ENCODE peak calls at places on chromosomes 13 and 19, in nine cellular contexts. One of them, this sample, is unnamed.

GRCh38 chr19:14182481-14182880 is 23.5 kb downstream of the ADGRL1 start:
- DNase-seq in OCI-LY7: no peak
- DNase-seq in tibial nerve: no peak
- DNase-seq in substantia nigra: no peak
- DNase-seq in fibroblast of lung: no peak
- DNase-seq in body of pancreas: no peak
- DNase-seq in tibial artery: no peak
- DNase-seq in CD4-positive, alpha-beta memory T cell: no peak
- DNase-seq in PC-3: no peak
- DNase-seq in this sample: no peak

GRCh38 chr19:4678881-4679379 is 8.8 kb upstream of the MYDGF start:
- DNase-seq in tibial nerve: no peak
- DNase-seq in substantia nigra: no peak
- DNase-seq in tibial artery: no peak
- DNase-seq in CD4-positive, alpha-beta memory T cell: no peak
- DNase-seq in OCI-LY7: peak
- DNase-seq in fibroblast of lung: peak
- DNase-seq in body of pancreas: no peak
- DNase-seq in PC-3: peak
- DNase-seq in this sample: no peak

GRCh38 chr19:5271145-5271544 is 69.5 kb downstream of the PTPRS start:
- DNase-seq in OCI-LY7: no peak
- DNase-seq in fibroblast of lung: no peak
- DNase-seq in CD4-positive, alpha-beta memory T cell: no peak
- DNase-seq in PC-3: peak
- DNase-seq in tibial artery: no peak
- DNase-seq in body of pancreas: no peak
- DNase-seq in tibial nerve: no peak
- DNase-seq in substantia nigra: no peak
- DNase-seq in this sample: no peak

GRCh38 chr19:22814124-22814523 is 18.0 kb upstream of the ZNF723 start:
- DNase-seq in fibroblast of lung: no peak
- DNase-seq in substantia nigra: no peak
- DNase-seq in PC-3: no peak
- DNase-seq in CD4-positive, alpha-beta memory T cell: no peak
- DNase-seq in tibial nerve: no peak
- DNase-seq in tibial artery: no peak
- DNase-seq in OCI-LY7: no peak
- DNase-seq in body of pancreas: no peak
- DNase-seq in this sample: no peak

GRCh38 chr19:34461375-34462100 is 20.0 kb upstream of the WTIP start:
- DNase-seq in body of pancreas: no peak
- DNase-seq in PC-3: no peak
- DNase-seq in OCI-LY7: no peak
- DNase-seq in tibial nerve: no peak
- DNase-seq in substantia nigra: no peak
- DNase-seq in CD4-positive, alpha-beta memory T cell: no peak
- DNase-seq in tibial artery: no peak
- DNase-seq in fibroblast of lung: peak
- DNase-seq in this sample: no peak

GRCh38 chr19:39705578-39706188 is 1.4 kb downstream of the LGALS14 start:
- DNase-seq in PC-3: no peak
- DNase-seq in body of pancreas: no peak
- DNase-seq in tibial artery: no peak
- DNase-seq in fibroblast of lung: no peak
- DNase-seq in tibial nerve: no peak
- DNase-seq in substantia nigra: no peak
- DNase-seq in OCI-LY7: no peak
- DNase-seq in CD4-positive, alpha-beta memory T cell: peak
- DNase-seq in this sample: no peak

GRCh38 chr13:50679321-50679720 is 164.2 kb downstream of the DLEU7 start:
- DNase-seq in tibial nerve: no peak
- DNase-seq in CD4-positive, alpha-beta memory T cell: no peak
- DNase-seq in tibial artery: no peak
- DNase-seq in fibroblast of lung: peak
- DNase-seq in PC-3: no peak
- DNase-seq in substantia nigra: no peak
- DNase-seq in OCI-LY7: no peak
- DNase-seq in body of pancreas: no peak
- DNase-seq in this sample: no peak

GRCh38 chr13:73307481-73307880 is 248.7 kb downstream of the KLF5 start:
- DNase-seq in OCI-LY7: no peak
- DNase-seq in CD4-positive, alpha-beta memory T cell: no peak
- DNase-seq in fibroblast of lung: no peak
- DNase-seq in body of pancreas: no peak
- DNase-seq in PC-3: peak
- DNase-seq in tibial nerve: no peak
- DNase-seq in substantia nigra: no peak
- DNase-seq in tibial artery: no peak
- DNase-seq in this sample: no peak

GRCh38 chr19:22603518-22604440 is 30.3 kb upstream of the ZNF492 start:
- DNase-seq in PC-3: no peak
- DNase-seq in OCI-LY7: no peak
- DNase-seq in tibial artery: no peak
- DNase-seq in fibroblast of lung: no peak
- DNase-seq in CD4-positive, alpha-beta memory T cell: no peak
- DNase-seq in body of pancreas: no peak
- DNase-seq in substantia nigra: no peak
- DNase-seq in tibial nerve: no peak
- DNase-seq in this sample: no peak

GRCh38 chr13:74895042-74895811 is 586.7 kb downstream of the TBC1D4 start:
- DNase-seq in PC-3: no peak
- DNase-seq in fibroblast of lung: no peak
- DNase-seq in tibial artery: no peak
- DNase-seq in body of pancreas: no peak
- DNase-seq in substantia nigra: no peak
- DNase-seq in CD4-positive, alpha-beta memory T cell: no peak
- DNase-seq in tibial nerve: no peak
- DNase-seq in OCI-LY7: no peak
- DNase-seq in this sample: no peak

GRCh38 chr13:48853381-48854102 is 122.2 kb upstream of the FNDC3A start:
- DNase-seq in OCI-LY7: no peak
- DNase-seq in PC-3: no peak
- DNase-seq in CD4-positive, alpha-beta memory T cell: no peak
- DNase-seq in tibial artery: no peak
- DNase-seq in fibroblast of lung: peak
- DNase-seq in substantia nigra: no peak
- DNase-seq in tibial nerve: no peak
- DNase-seq in body of pancreas: peak
- DNase-seq in this sample: no peak

GRCh38 chr13:44045179-44045562 is 165.5 kb downstream of the LACC1 start:
- DNase-seq in tibial artery: no peak
- DNase-seq in CD4-positive, alpha-beta memory T cell: no peak
- DNase-seq in substantia nigra: no peak
- DNase-seq in tibial nerve: no peak
- DNase-seq in body of pancreas: peak
- DNase-seq in PC-3: no peak
- DNase-seq in fibroblast of lung: no peak
- DNase-seq in OCI-LY7: no peak
- DNase-seq in this sample: no peak

GRCh38 chr19:43432866-43433673 is 18.4 kb downstream of the TEX101 start:
- DNase-seq in OCI-LY7: peak
- DNase-seq in body of pancreas: peak
- DNase-seq in PC-3: peak
- DNase-seq in fibroblast of lung: peak
- DNase-seq in CD4-positive, alpha-beta memory T cell: peak
- DNase-seq in tibial artery: no peak
- DNase-seq in substantia nigra: no peak
- DNase-seq in tibial nerve: no peak
- DNase-seq in this sample: no peak

GRCh38 chr19:35468637-35469036 is 20.6 kb downstream of the FFAR2 start:
- DNase-seq in tibial nerve: no peak
- DNase-seq in body of pancreas: peak
- DNase-seq in CD4-positive, alpha-beta memory T cell: peak
- DNase-seq in OCI-LY7: peak
- DNase-seq in tibial artery: no peak
- DNase-seq in substantia nigra: no peak
- DNase-seq in PC-3: peak
- DNase-seq in fibroblast of lung: no peak
- DNase-seq in this sample: no peak

GRCh38 chr19:1226522-1227312 is 11.1 kb downstream of the CBARP start:
- DNase-seq in OCI-LY7: no peak
- DNase-seq in PC-3: no peak
- DNase-seq in body of pancreas: no peak
- DNase-seq in tibial nerve: no peak
- DNase-seq in tibial artery: no peak
- DNase-seq in fibroblast of lung: no peak
- DNase-seq in substantia nigra: no peak
- DNase-seq in CD4-positive, alpha-beta memory T cell: no peak
- DNase-seq in this sample: no peak
- H3K27ac ChIP-seq in OCI-LY7: no peak
- H3K27ac ChIP-seq in PC-3: no peak
- H3K27ac ChIP-seq in body of pancreas: no peak
- H3K27ac ChIP-seq in tibial nerve: peak
- H3K27ac ChIP-seq in tibial artery: no peak
- H3K27ac ChIP-seq in fibroblast of lung: no peak
- H3K27ac ChIP-seq in substantia nigra: no peak
- H3K27ac ChIP-seq in CD4-positive, alpha-beta memory T cell: no peak
- H3K27ac ChIP-seq in this sample: no peak

DNA sequence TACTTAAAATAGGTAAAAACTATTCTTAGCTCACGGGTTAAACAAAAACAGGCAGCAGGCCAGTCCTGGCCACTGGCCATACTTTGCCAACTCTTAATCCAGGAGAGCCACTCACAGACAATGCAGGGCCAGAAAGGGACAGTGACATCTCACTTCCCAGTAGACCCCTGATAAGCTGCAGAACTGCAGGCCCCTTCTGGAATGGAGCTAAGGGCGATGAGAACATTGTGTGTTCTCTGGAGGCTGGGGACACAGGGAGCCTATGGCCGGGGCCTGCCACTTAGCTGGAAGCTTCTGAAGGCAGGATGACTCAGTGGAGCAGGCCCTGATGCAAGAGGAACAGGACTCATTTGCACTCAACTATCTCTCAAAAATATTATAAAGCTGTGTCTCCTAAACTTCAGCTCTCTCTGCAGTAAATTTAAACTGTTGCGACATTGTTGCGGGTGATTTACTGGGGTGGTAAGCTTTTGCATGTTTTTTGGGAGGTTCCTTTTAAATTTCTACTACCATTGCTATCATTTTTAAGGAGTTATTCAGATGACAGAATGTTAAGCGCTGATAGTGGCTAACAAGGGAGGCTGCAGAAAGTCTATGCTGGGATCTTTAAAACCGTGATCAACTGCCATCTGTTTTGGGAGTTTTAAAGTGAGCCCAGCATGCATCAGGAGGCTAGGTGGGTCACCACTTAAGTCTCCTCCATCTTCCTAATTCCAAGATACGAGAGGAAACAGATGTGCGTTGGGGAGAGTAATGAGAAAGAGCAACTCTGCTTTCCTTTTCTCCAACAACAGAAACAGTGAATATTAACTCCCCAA is 33.2 kb upstream of the KATNAL1 start:
- DNase-seq in tibial artery: peak
- DNase-seq in tibial nerve: no peak
- DNase-seq in OCI-LY7: no peak
- DNase-seq in CD4-positive, alpha-beta memory T cell: no peak
- DNase-seq in PC-3: peak
- DNase-seq in substantia nigra: no peak
- DNase-seq in fibroblast of lung: peak
- DNase-seq in body of pancreas: peak
- DNase-seq in this sample: peak
- H3K27ac ChIP-seq in tibial artery: peak
- H3K27ac ChIP-seq in tibial nerve: peak
- H3K27ac ChIP-seq in OCI-LY7: no peak
- H3K27ac ChIP-seq in CD4-positive, alpha-beta memory T cell: no peak
- H3K27ac ChIP-seq in PC-3: no peak
- H3K27ac ChIP-seq in substantia nigra: no peak
- H3K27ac ChIP-seq in fibroblast of lung: peak
- H3K27ac ChIP-seq in body of pancreas: no peak
- H3K27ac ChIP-seq in this sample: peak

GRCh38 chr19:53553159-53553558 is 15.2 kb downstream of the ZNF331 start:
- DNase-seq in OCI-LY7: no peak
- DNase-seq in body of pancreas: no peak
- DNase-seq in PC-3: no peak
- DNase-seq in substantia nigra: no peak
- DNase-seq in tibial nerve: no peak
- DNase-seq in tibial artery: no peak
- DNase-seq in fibroblast of lung: no peak
- DNase-seq in CD4-positive, alpha-beta memory T cell: no peak
- DNase-seq in this sample: no peak

GRCh38 chr19:53552001-53552721 is 14.2 kb downstream of the ZNF331 start:
- DNase-seq in OCI-LY7: no peak
- DNase-seq in tibial artery: no peak
- DNase-seq in PC-3: no peak
- DNase-seq in CD4-positive, alpha-beta memory T cell: no peak
- DNase-seq in substantia nigra: no peak
- DNase-seq in tibial nerve: no peak
- DNase-seq in body of pancreas: no peak
- DNase-seq in fibroblast of lung: no peak
- DNase-seq in this sample: no peak

GRCh38 chr19:53545271-53546065 is 7.5 kb downstream of the ZNF331 start:
- DNase-seq in substantia nigra: no peak
- DNase-seq in body of pancreas: no peak
- DNase-seq in CD4-positive, alpha-beta memory T cell: no peak
- DNase-seq in OCI-LY7: no peak
- DNase-seq in fibroblast of lung: peak
- DNase-seq in tibial nerve: no peak
- DNase-seq in PC-3: peak
- DNase-seq in tibial artery: no peak
- DNase-seq in this sample: no peak

GRCh38 chr19:53546766-53547541 is 9.0 kb downstream of the ZNF331 start:
- DNase-seq in OCI-LY7: no peak
- DNase-seq in body of pancreas: no peak
- DNase-seq in PC-3: no peak
- DNase-seq in tibial nerve: no peak
- DNase-seq in tibial artery: no peak
- DNase-seq in substantia nigra: no peak
- DNase-seq in fibroblast of lung: no peak
- DNase-seq in CD4-positive, alpha-beta memory T cell: no peak
- DNase-seq in this sample: no peak

GRCh38 chr19:53549354-53549753 is 11.4 kb downstream of the ZNF331 start:
- DNase-seq in CD4-positive, alpha-beta memory T cell: no peak
- DNase-seq in tibial artery: no peak
- DNase-seq in fibroblast of lung: peak
- DNase-seq in tibial nerve: no peak
- DNase-seq in PC-3: no peak
- DNase-seq in substantia nigra: no peak
- DNase-seq in OCI-LY7: no peak
- DNase-seq in body of pancreas: peak
- DNase-seq in this sample: no peak
- H3K27ac ChIP-seq in CD4-positive, alpha-beta memory T cell: no peak
- H3K27ac ChIP-seq in tibial artery: peak
- H3K27ac ChIP-seq in fibroblast of lung: peak
- H3K27ac ChIP-seq in tibial nerve: peak
- H3K27ac ChIP-seq in PC-3: no peak
- H3K27ac ChIP-seq in substantia nigra: peak
- H3K27ac ChIP-seq in OCI-LY7: no peak
- H3K27ac ChIP-seq in body of pancreas: peak
- H3K27ac ChIP-seq in this sample: no peak

DNA sequence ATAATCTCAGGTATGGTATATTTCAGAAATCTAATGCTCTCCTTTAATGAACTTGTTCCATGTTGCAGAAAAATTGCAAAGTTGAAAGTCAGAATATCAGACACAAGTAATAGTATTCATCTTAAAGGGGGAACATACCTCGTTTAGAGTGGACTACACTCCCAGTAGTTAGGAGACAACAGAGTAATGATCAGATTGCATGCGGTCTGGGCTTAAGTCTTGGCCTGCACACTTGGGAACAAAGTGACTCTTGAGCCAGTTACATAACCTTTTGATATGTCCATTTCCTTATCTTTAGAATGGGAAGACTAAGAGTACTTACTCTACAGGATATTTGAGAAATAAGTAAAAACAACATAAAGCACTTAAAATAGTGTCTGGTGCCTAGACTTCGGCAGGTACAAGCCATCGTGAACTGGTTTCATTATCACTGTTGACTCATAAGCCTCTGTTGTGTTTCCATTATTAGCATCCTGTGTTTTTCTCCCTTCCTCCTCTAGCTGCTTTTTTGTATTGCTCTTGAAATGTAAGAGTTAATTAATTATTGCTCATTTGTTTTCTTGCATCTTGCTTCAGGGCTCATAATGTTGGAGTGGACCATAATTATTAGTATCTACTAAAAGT is 53.0 kb downstream of the DPY19L3 start:
- DNase-seq in OCI-LY7: no peak
- DNase-seq in tibial artery: no peak
- DNase-seq in tibial nerve: no peak
- DNase-seq in fibroblast of lung: no peak
- DNase-seq in CD4-positive, alpha-beta memory T cell: no peak
- DNase-seq in substantia nigra: no peak
- DNase-seq in body of pancreas: no peak
- DNase-seq in PC-3: no peak
- DNase-seq in this sample: no peak
- H3K27ac ChIP-seq in OCI-LY7: no peak
- H3K27ac ChIP-seq in tibial artery: no peak
- H3K27ac ChIP-seq in tibial nerve: no peak
- H3K27ac ChIP-seq in fibroblast of lung: no peak
- H3K27ac ChIP-seq in CD4-positive, alpha-beta memory T cell: no peak
- H3K27ac ChIP-seq in substantia nigra: no peak
- H3K27ac ChIP-seq in body of pancreas: no peak
- H3K27ac ChIP-seq in PC-3: no peak
- H3K27ac ChIP-seq in this sample: no peak

This sample was measured in AG04450.